ENCODE peak calls at places on chromosomes 2 and 18, in six cellular contexts. T is K562, K is A549, R is H1, J is upper lobe of left lung, Q is sigmoid colon. X is an unnamed sample.

GRCh38 chr2:147568109-147568508 is 276.7 kb upstream of the ACVR2A start:
- DNase-seq in Q (no peak), K (no peak), T (no peak), J (no peak), R (no peak), X (no peak)

GRCh38 chr2:43943809-43944452 is 51.9 kb downstream of the LRPPRC start:
- DNase-seq in T (no peak), K (no peak), J (no peak), R (no peak), Q (no peak), X (no peak)

GRCh38 chr2:46803911-46804670 is 111.5 kb downstream of the MCFD2 start:
- DNase-seq in T (no peak), J (no peak), R (no peak), Q (peak; percentile 47), K (no peak), X (no peak)

GRCh38 chr2:122710049-122710448 is 954.6 kb downstream of the TSN start:
- DNase-seq in T (no peak), Q (no peak), R (no peak), K (no peak), J (no peak), X (no peak)

GRCh38 chr2:232348936-232349335 is 29.6 kb upstream of the ALPP start:
- DNase-seq in T (no peak), K (no peak), J (peak; percentile 40), Q (peak; percentile 44), R (peak; percentile 33), X (no peak)

GRCh38 chr2:221571108-221571390 is 1.1 kb downstream of the EPHA4 start:
- DNase-seq in R (no peak), K (no peak), Q (no peak), J (peak; percentile 64), T (no peak), X (no peak)

GRCh38 chr2:28134262-28134812 is 243.8 kb downstream of the BABAM2 start:
- DNase-seq in J (no peak), T (no peak), R (no peak), K (no peak), Q (peak; percentile 70), X (peak; percentile 12)

GRCh38 chr2:233147136-233147828 is 87.1 kb downstream of the INPP5D start:
- DNase-seq in K (no peak), R (no peak), J (no peak), T (no peak), Q (no peak), X (no peak)

GRCh38 chr18:58338961-58339722 is 289.7 kb downstream of the ALPK2 start:
- DNase-seq in K (no peak), T (no peak), J (no peak), R (peak; percentile 61), Q (no peak), X (no peak)

GRCh38 chr2:151886235-151886634 is 58.0 kb upstream of the ARL5A start:
- DNase-seq in J (no peak), R (no peak), Q (no peak), K (no peak), T (no peak), X (no peak)

GRCh38 chr2:233387667-233388528 is 33.6 kb downstream of the DGKD start:
- DNase-seq in T (no peak), R (peak; percentile 36), K (peak; percentile 66), Q (peak; percentile 97), J (peak; percentile 79), X (peak; percentile 95)

GRCh38 chr2:189763908-189764661 is 1.5 kb upstream of the OSGEPL1 start:
- DNase-seq in J (no peak), T (no peak), K (no peak), R (no peak), Q (no peak), X (no peak)

GRCh38 chr2:75577280-75577679 is 16.5 kb upstream of the EVA1A start:
- DNase-seq in K (no peak), J (no peak), R (no peak), T (no peak), Q (no peak), X (no peak)

GRCh38 chr2:160324161-160324768 is 124.2 kb upstream of the ITGB6 start:
- DNase-seq in K (peak; percentile 15), T (peak; percentile 23), Q (peak; percentile 77), J (no peak), R (no peak), X (peak; percentile 86)

GRCh38 chr2:189541591-189541990 is 39.0 kb downstream of the SLC40A1 start:
- DNase-seq in Q (no peak), K (no peak), J (no peak), T (no peak), R (no peak), X (no peak)

GRCh38 chr18:58315739-58316215 is 271.8 kb downstream of the NEDD4L start:
- DNase-seq in K (no peak), J (no peak), Q (no peak), R (no peak), T (no peak), X (no peak)

GRCh38 chr2:85852979-85853498 is 35.8 kb downstream of the ST3GAL5 start:
- DNase-seq in T (no peak), K (no peak), J (no peak), R (no peak), Q (no peak), X (no peak)

GRCh38 chr2:45024600-45025291 is 15.5 kb upstream of the SIX2 start:
- DNase-seq in T (peak; percentile 26), Q (no peak), R (no peak), J (no peak), K (peak; percentile 72), X (no peak)

GRCh38 chr2:21754164-21754788 is 630.5 kb downstream of the TDRD15 start:
- DNase-seq in R (no peak), Q (no peak), T (no peak), K (no peak), J (no peak), X (no peak)

GRCh38 chr18:79898952-79899608 is 52.4 kb downstream of the SLC66A2 start:
- DNase-seq in Q (no peak), J (peak; percentile 79), T (no peak), K (no peak), R (peak; percentile 37), X (peak; percentile 10)

GRCh38 chr2:9964334-9964980 is 13.0 kb downstream of the GRHL1 start:
- DNase-seq in K (no peak), R (no peak), J (no peak), Q (no peak), T (no peak), X (no peak)

DNA sequence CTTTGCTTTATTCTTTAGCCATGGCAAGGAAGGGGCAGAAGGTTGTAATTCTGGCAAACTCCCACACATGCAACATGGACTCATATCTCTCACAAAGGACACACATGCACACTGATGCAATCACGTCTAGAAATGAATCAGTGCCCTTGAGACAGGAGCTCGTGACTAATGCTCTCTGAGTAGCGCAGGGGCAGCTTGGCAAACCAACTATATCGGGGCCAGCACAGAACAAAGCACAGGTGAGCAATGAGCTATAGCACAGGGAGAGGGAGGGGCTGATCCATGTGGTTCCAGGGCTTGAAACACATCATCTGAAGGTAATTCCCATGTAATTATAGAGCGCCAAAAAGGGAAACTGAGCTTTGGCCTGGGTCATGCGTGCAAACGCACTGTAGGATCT is 165.2 kb upstream of the KLF7 start:
- DNase-seq in R (no peak), T (no peak), J (no peak), K (peak; percentile 25), Q (no peak), X (peak; percentile 29)
- TF ChIP-seq EP300 in R (no peak), T (no peak), J (peak; percentile 10), K (peak; percentile 58), Q (no peak), X (no peak)

GRCh38 chr18:3500016-3500415 is 50.0 kb downstream of the TGIF1 start:
- DNase-seq in K (no peak), J (no peak), R (no peak), Q (no peak), T (no peak), X (no peak)
- H3K4me1 ChIP-seq in K (peaks cover 11% of the 10 kb centered on the region), J (peaks cover 10% of the 10 kb centered on the region), R (peaks cover 11% of the 10 kb centered on the region), Q (peaks cover 7% of the 10 kb centered on the region), T (no peaks in the 10 kb centered on the region), X (no peaks in the 10 kb centered on the region)

DNA sequence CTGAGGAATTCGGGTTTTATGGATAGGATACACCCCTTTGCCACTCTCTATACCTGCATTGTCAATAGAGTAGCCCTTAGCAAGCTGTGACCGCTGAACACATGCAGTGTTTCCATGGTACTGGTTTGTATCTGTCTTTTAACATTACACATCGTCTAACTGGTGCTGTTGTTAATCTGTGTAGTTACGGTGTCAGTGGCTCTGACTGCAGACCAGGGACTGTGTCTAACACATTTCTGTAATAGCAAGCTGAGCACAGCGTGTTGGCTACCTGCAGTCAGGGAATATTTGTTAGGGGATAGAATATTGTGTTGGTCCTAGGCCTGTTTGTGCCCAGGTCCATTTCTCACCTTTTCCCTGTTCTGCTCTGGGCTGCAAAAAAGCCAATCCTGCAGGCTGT is 51.0 kb downstream of the FAM228A start:
- DNase-seq in Q (no peak), T (no peak), K (no peak), R (no peak), J (no peak), X (no peak)
- TF ChIP-seq EP300 in Q (no peak), T (no peak), K (no peak), R (no peak), J (no peak), X (no peak)

GRCh38 chr18:8625693-8626092 is 16.5 kb downstream of the RAB12 start:
- DNase-seq in J (peak; percentile 40), K (no peak), R (no peak), Q (no peak), T (no peak), X (no peak)

GRCh38 chr18:8629602-8630001 is 20.4 kb downstream of the RAB12 start:
- DNase-seq in T (no peak), K (no peak), J (no peak), R (no peak), Q (no peak), X (no peak)

GRCh38 chr18:8626414-8627106 is 17.3 kb downstream of the RAB12 start:
- DNase-seq in T (no peak), R (no peak), K (no peak), Q (no peak), J (no peak), X (no peak)

GRCh38 chr18:8627107-8627472 is 17.9 kb downstream of the RAB12 start:
- DNase-seq in J (no peak), T (no peak), Q (no peak), K (no peak), R (no peak), X (no peak)

GRCh38 chr18:8627540-8627939 is 18.3 kb downstream of the RAB12 start:
- DNase-seq in Q (no peak), K (no peak), R (no peak), J (no peak), T (no peak), X (no peak)
- H3K4me1 ChIP-seq in Q (peaks cover 12% of the 10 kb centered on the region), K (peaks cover 10% of the 10 kb centered on the region), R (peaks cover 47% of the 10 kb centered on the region), J (peaks cover 17% of the 10 kb centered on the region), T (no peaks in the 10 kb centered on the region), X (peaks cover 11% of the 10 kb centered on the region)

GRCh38 chr2:88074854-88075292 is 7.2 kb downstream of the SMYD1 start:
- DNase-seq in Q (no peak), K (no peak), T (no peak), R (no peak), J (no peak), X (no peak)
- TF ChIP-seq EP300 in Q (no peak), K (no peak), T (no peak), R (no peak), J (no peak), X (no peak)